ENCODE peak calls at places on chromosome 13, in ten cellular contexts. E, V, L, R, G, B, D, A, W and P are unnamed samples.

GRCh38 chr13:80551650-80552497 is 210.9 kb upstream of the SPRY2 start:
- DNase-seq in B (no peak), A (no peak), V (no peak), L (no peak), G (no peak), W (no peak), E (no peak), D (no peak), R (no peak), P (no peak)

GRCh38 chr13:99214691-99215090 is 14.0 kb downstream of the UBAC2 start:
- DNase-seq in B (no peak), L (no peak), V (no peak), D (peak; percentile 37), G (no peak), A (no peak), R (no peak), E (no peak), W (no peak), P (no peak)

GRCh38 chr13:47930649-47931165 is 70.4 kb downstream of the SUCLA2 start:
- DNase-seq in V (no peak), E (no peak), L (no peak), W (no peak), A (no peak), D (no peak), B (no peak), R (no peak), G (no peak), P (no peak)

GRCh38 chr13:33169273-33169980 is 116.1 kb downstream of the STARD13 start:
- DNase-seq in B (no peak), V (no peak), E (no peak), L (peak; percentile 47), W (no peak), D (no peak), R (no peak), G (peak; percentile 88), A (peak; percentile 86), P (peak; percentile 76)

GRCh38 chr13:100561599-100562204 is 26.9 kb downstream of the GGACT start:
- DNase-seq in W (no peak), A (no peak), B (no peak), G (no peak), D (no peak), V (no peak), L (no peak), R (no peak), E (no peak), P (no peak)

GRCh38 chr13:42533336-42533591 is 40.7 kb upstream of the TNFSF11 start:
- DNase-seq in D (no peak), R (no peak), E (no peak), V (no peak), W (no peak), L (no peak), B (no peak), A (no peak), G (no peak), P (no peak)

GRCh38 chr13:99690426-99691189 is 189.3 kb downstream of the TM9SF2 start:
- DNase-seq in B (no peak), D (no peak), L (no peak), E (no peak), A (no peak), R (no peak), W (no peak), V (no peak), G (no peak), P (no peak)

GRCh38 chr13:34369925-34370324 is 552.0 kb downstream of the RFC3 start:
- DNase-seq in A (peak; percentile 27), B (no peak), V (no peak), D (no peak), G (peak; percentile 43), R (no peak), E (no peak), L (no peak), W (no peak), P (no peak)

GRCh38 chr13:77919351-77920294 is 992 bp upstream of the EDNRB start:
- DNase-seq in E (no peak), B (peak; percentile 7), V (no peak), R (no peak), W (peak; percentile 15), G (no peak), A (no peak), L (no peak), D (peak; percentile 3), P (no peak)

GRCh38 chr13:34913040-34913439 is 29.0 kb upstream of the NBEA start:
- DNase-seq in G (peak; percentile 18), A (peak; percentile 3), B (no peak), L (no peak), V (no peak), D (no peak), E (no peak), R (no peak), W (no peak), P (no peak)

GRCh38 chr13:43306364-43306763 is 283.0 kb downstream of the DNAJC15 start:
- DNase-seq in W (no peak), D (no peak), E (no peak), B (no peak), V (no peak), A (no peak), R (no peak), L (no peak), G (no peak), P (no peak)

GRCh38 chr13:42048323-42048624 is 174 bp upstream of the DGKH start:
- DNase-seq in V (no peak), D (peak; percentile 19), B (no peak), A (no peak), L (no peak), W (no peak), R (peak; percentile 8), E (no peak), G (no peak), P (no peak)

GRCh38 chr13:47087841-47088240 is 191.0 kb upstream of the HTR2A start:
- DNase-seq in R (no peak), W (no peak), V (no peak), D (no peak), L (peak; percentile 7), G (peak; percentile 93), B (no peak), A (peak; percentile 86), E (no peak), P (no peak)

GRCh38 chr13:27432612-27433210 is 8.3 kb downstream of the GTF3A start:
- DNase-seq in B (no peak), D (no peak), A (no peak), E (no peak), R (no peak), W (no peak), V (no peak), L (no peak), G (no peak), P (no peak)

GRCh38 chr13:112129557-112129956 is 62.6 kb downstream of the SOX1 start:
- DNase-seq in E (no peak), D (no peak), B (no peak), G (no peak), R (no peak), V (no peak), L (no peak), A (no peak), W (no peak), P (no peak)

GRCh38 chr13:83211301-83211700 is 671.0 kb downstream of the SLITRK1 start:
- DNase-seq in D (no peak), E (no peak), G (peak; percentile 85), L (no peak), R (no peak), W (no peak), A (peak; percentile 76), V (no peak), B (no peak), P (no peak)

GRCh38 chr13:73983109-73983508 is 151.1 kb downstream of the KLF12 start:
- DNase-seq in G (no peak), V (no peak), W (no peak), R (no peak), D (no peak), A (no peak), E (no peak), L (no peak), B (no peak), P (no peak)

GRCh38 chr13:24269803-24270202 is 39.6 kb upstream of the C1QTNF9 start:
- DNase-seq in W (peak; percentile 17), B (no peak), A (no peak), R (no peak), D (no peak), L (no peak), G (no peak), V (no peak), E (no peak), P (no peak)

GRCh38 chr13:42078113-42078769 is 29.8 kb downstream of the DGKH start:
- DNase-seq in B (no peak), D (no peak), V (no peak), G (peak; percentile 42), L (no peak), R (no peak), W (no peak), A (no peak), E (no peak), P (no peak)

GRCh38 chr13:56909896-56910600 is 230.7 kb upstream of the PRR20A start:
- DNase-seq in W (no peak), E (no peak), R (no peak), L (no peak), B (no peak), D (no peak), A (no peak), G (no peak), V (no peak), P (no peak)

GRCh38 chr13:51601601-51602348 is 17.5 kb downstream of the WDFY2 start:
- DNase-seq in B (no peak), E (no peak), W (no peak), L (no peak), V (no peak), G (no peak), D (no peak), A (no peak), R (no peak), P (no peak)

GRCh38 chr13:83825676-83826075 is 56.6 kb downstream of the SLITRK1 start:
- DNase-seq in A (no peak), E (no peak), L (no peak), R (no peak), B (no peak), V (no peak), W (no peak), D (no peak), G (no peak), P (no peak)

GRCh38 chr13:81745391-81745790 is 1404.5 kb upstream of the SPRY2 start:
- DNase-seq in A (no peak), B (no peak), D (no peak), E (no peak), R (no peak), V (no peak), W (no peak), L (no peak), G (no peak), P (no peak)

GRCh38 chr13:42064966-42065365 is 16.5 kb downstream of the DGKH start:
- DNase-seq in E (no peak), D (no peak), R (no peak), G (peak; percentile 24), L (no peak), B (no peak), A (peak; percentile 30), V (no peak), W (no peak), P (no peak)

GRCh38 chr13:25963681-25964080 is 88.1 kb downstream of the SHISA2 start:
- DNase-seq in E (no peak), A (no peak), D (no peak), B (no peak), V (no peak), W (no peak), G (no peak), R (no peak), L (no peak), P (no peak)

GRCh38 chr13:52664269-52664668 is 11.6 kb downstream of the SUGT1 start:
- DNase-seq in G (no peak), V (no peak), R (no peak), A (no peak), L (no peak), B (no peak), D (no peak), E (no peak), W (no peak), P (no peak)

GRCh38 chr13:26310003-26310402 is 56.1 kb downstream of the CDK8 start:
- DNase-seq in G (no peak), B (no peak), R (no peak), E (no peak), L (no peak), A (no peak), D (no peak), W (no peak), V (no peak), P (no peak)

GRCh38 chr13:30652746-30653145 is 35.0 kb downstream of the USPL1 start:
- DNase-seq in V (no peak), R (no peak), B (no peak), A (no peak), D (no peak), W (no peak), E (no peak), G (no peak), L (no peak), P (no peak)